ENCODE peak calls at places on chromosomes 16 and 17, in five cellular contexts. H is hepatocyte, Z is testis, G is OCI-LY7, A is sigmoid colon. W is an unnamed sample.

GRCh38 chr16:4293822-4294457 is 21.1 kb upstream of the TFAP4 start:
- DNase-seq in Z (peak), G (no peak), H (peak), A (peak), W (peak)

GRCh38 chr16:66670691-66671090 is 25.9 kb downstream of the CMTM4 start:
- DNase-seq in Z (no peak), A (no peak), G (no peak), H (no peak), W (no peak)

GRCh38 chr17:70636517-70637133 is 467.3 kb downstream of the KCNJ2 start:
- DNase-seq in G (peak), Z (peak), H (peak), A (no peak), W (no peak)

GRCh38 chr16:30652005-30652296 is 1.2 kb downstream of the PRR14 start:
- DNase-seq in G (no peak), H (no peak), Z (no peak), A (no peak), W (no peak)

GRCh38 chr17:9900019-9900594 is 5.0 kb downstream of the RCVRN start:
- DNase-seq in H (no peak), Z (no peak), G (no peak), A (no peak), W (no peak)

GRCh38 chr16:81707411-81708321 is 71.4 kb upstream of the PLCG2 start:
- DNase-seq in Z (no peak), A (peak), H (no peak), G (no peak), W (peak)

GRCh38 chr17:3944485-3945388 is 19.5 kb downstream of the ATP2A3 start:
- DNase-seq in G (peak), A (peak), H (peak), Z (peak), W (no peak)

GRCh38 chr17:30913955-30914354 is 7.8 kb upstream of the ADAP2 start:
- DNase-seq in A (no peak), G (no peak), Z (no peak), H (no peak), W (no peak)

GRCh38 chr16:11349599-11350276 is 4.5 kb downstream of the RMI2 start:
- DNase-seq in Z (peak), A (peak), G (no peak), H (peak), W (peak)

GRCh38 chr17:13600475-13601316 is 1.0 kb downstream of the HS3ST3A1 start:
- DNase-seq in H (peak), A (no peak), Z (no peak), G (no peak), W (no peak)

GRCh38 chr16:10979717-10980601 is 35.6 kb downstream of the CLEC16A start:
- DNase-seq in Z (peak), H (peak), G (no peak), A (peak), W (peak)

GRCh38 chr17:7932949-7933348 is 943 bp downstream of the CNTROB start:
- DNase-seq in Z (no peak), H (peak), A (peak), G (peak), W (peak)

GRCh38 chr17:916315-916714 is 63.3 kb downstream of the NXN start:
- DNase-seq in Z (no peak), A (no peak), H (no peak), G (no peak), W (no peak)

GRCh38 chr16:30535106-30535776 is 583 bp upstream of the ZNF747 start:
- DNase-seq in Z (no peak), H (no peak), A (no peak), G (peak), W (no peak)

GRCh38 chr17:15456972-15457722 is 10.3 kb downstream of the CDRT4 start:
- DNase-seq in Z (peak), G (no peak), H (peak), A (peak), W (no peak)

GRCh38 chr16:11430601-11431317 is 85.5 kb downstream of the RMI2 start:
- DNase-seq in G (no peak), A (no peak), Z (no peak), H (no peak), W (no peak)

GRCh38 chr17:43403846-43404245 is 5.1 kb downstream of the ARL4D start:
- DNase-seq in Z (peak), H (peak), G (no peak), A (no peak), W (no peak)

GRCh38 chr16:17076121-17076757 is 394.5 kb downstream of the XYLT1 start:
- DNase-seq in Z (no peak), G (no peak), H (no peak), A (no peak), W (no peak)

GRCh38 chr16:17068524-17068923 is 402.2 kb downstream of the XYLT1 start:
- DNase-seq in A (no peak), H (no peak), G (no peak), Z (no peak), W (no peak)

GRCh38 chr16:17067882-17068281 is 402.9 kb downstream of the XYLT1 start:
- DNase-seq in Z (no peak), A (no peak), H (no peak), G (no peak), W (no peak)

GRCh38 chr16:17072104-17072503 is 398.7 kb downstream of the XYLT1 start:
- DNase-seq in Z (no peak), H (no peak), G (no peak), A (no peak), W (no peak)

GRCh38 chr16:17070882-17071592 is 399.7 kb downstream of the XYLT1 start:
- DNase-seq in H (peak), G (peak), A (no peak), Z (peak), W (peak)
- H3K4me3 ChIP-seq in H (no peak), G (peak), A (no peak), Z (no peak), W (peak)

GRCh38 chr17:41546819-41547218 is 18.7 kb upstream of the KRT19 start:
- DNase-seq in G (no peak), A (no peak), Z (no peak), H (no peak), W (no peak)

GRCh38 chr17:41547378-41547841 is 19.3 kb upstream of the KRT19 start:
- DNase-seq in Z (peak), H (peak), A (no peak), G (no peak), W (no peak)

GRCh38 chr17:41548844-41549595 is 20.9 kb upstream of the KRT19 start:
- DNase-seq in G (peak), Z (peak), A (peak), H (peak), W (peak)

GRCh38 chr17:41549596-41550039 is 21.5 kb upstream of the KRT19 start:
- DNase-seq in A (no peak), G (no peak), H (peak), Z (peak), W (no peak)

GRCh38 chr17:41547921-41548843 is 20.1 kb upstream of the KRT19 start:
- DNase-seq in Z (peak), G (no peak), H (peak), A (peak), W (peak)
- H3K4me3 ChIP-seq in Z (peak), G (no peak), H (no peak), A (no peak), W (peak)

GRCh38 chr16:12801511-12802042 is 2.1 kb downstream of the CPPED1 start:
- DNase-seq in G (peak), Z (peak), A (no peak), H (no peak), W (no peak)
- H3K4me3 ChIP-seq in G (peak), Z (no peak), A (no peak), H (no peak), W (peak)

GRCh38 chr17:68601565-68602266 is 549 bp upstream of the FAM20A start:
- DNase-seq in H (no peak), A (no peak), Z (no peak), G (no peak), W (no peak)
- H3K4me3 ChIP-seq in H (no peak), A (no peak), Z (peak), G (no peak), W (peak)

DNA sequence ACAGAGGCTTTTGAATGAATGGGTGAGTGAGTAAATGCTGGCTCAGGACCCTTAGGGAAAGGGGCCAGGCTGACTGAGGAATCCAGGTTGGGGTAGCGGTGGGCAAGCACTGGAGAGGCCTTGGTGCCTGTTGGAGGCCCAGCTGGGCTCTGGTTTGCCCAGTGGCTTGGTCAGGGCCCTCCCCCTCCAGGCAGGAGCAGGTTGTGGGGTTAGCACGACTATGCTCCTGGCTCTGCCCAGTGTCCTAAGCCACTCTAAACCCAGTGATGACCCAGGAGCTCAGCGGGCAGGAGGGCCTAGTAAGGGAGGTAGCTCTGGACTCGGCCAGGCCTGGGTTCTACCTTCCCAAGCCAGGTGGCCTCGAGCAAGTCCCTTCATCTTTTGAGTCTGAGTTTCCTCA is 7.5 kb downstream of the MYO15A start:
- DNase-seq in Z (no peak), H (no peak), G (no peak), A (no peak), W (no peak)
- H3K4me3 ChIP-seq in Z (no peak), H (no peak), G (no peak), A (no peak), W (no peak)

GRCh38 chr17:75181110-75181509 is 1.6 kb downstream of the SUMO2 start:
- DNase-seq in G (no peak), A (no peak), H (no peak), Z (no peak), W (no peak)
- H3K4me3 ChIP-seq in G (peak), A (peak), H (peak), Z (peak), W (peak)